ENCODE peak calls at places on chromosomes 2 and 18, in five cellular contexts. B is heart right ventricle, Y is astrocyte, E is heart left ventricle, Q is Panc1. O is an unnamed sample.
A peak's percentile ranks its signal among the peaks of the same experiment; 100 is the strongest.

GRCh38 chr2:27370816-27371620 is 602 bp downstream of the SNX17 start:
- DNase-seq in Q (no peak), E (no peak), B (peak; percentile 45), Y (peak; percentile 28), O (peak; percentile 65)

GRCh38 chr2:224085811-224086210 is 46.7 kb upstream of the SERPINE2 start:
- DNase-seq in B (no peak), Y (no peak), E (no peak), Q (no peak), O (no peak)

GRCh38 chr2:144390424-144391020 is 129.4 kb downstream of the ZEB2 start:
- DNase-seq in B (no peak), Y (peak; percentile 81), E (no peak), Q (no peak), O (no peak)

GRCh38 chr2:223414646-223415045 is 187.5 kb downstream of the SCG2 start:
- DNase-seq in E (no peak), B (no peak), Q (no peak), Y (peak; percentile 94), O (peak; percentile 6)

GRCh38 chr2:49836017-49836416 is 681.7 kb upstream of the FSHR start:
- DNase-seq in Y (no peak), B (no peak), E (no peak), Q (no peak), O (no peak)

GRCh38 chr18:13629841-13630747 is 96.3 kb downstream of the FAM210A start:
- DNase-seq in B (peak; percentile 80), Q (peak; percentile 17), Y (peak; percentile 10), E (no peak), O (peak; percentile 58)

GRCh38 chr2:191049728-191050639 is 36.0 kb upstream of the STAT1 start:
- DNase-seq in Y (peak; percentile 75), Q (no peak), E (no peak), B (no peak), O (peak; percentile 18)

GRCh38 chr2:169415233-169415748 is 53.0 kb upstream of the LRP2 start:
- DNase-seq in B (no peak), Y (no peak), Q (no peak), E (no peak), O (no peak)

GRCh38 chr2:23595601-23596251 is 210.7 kb downstream of the KLHL29 start:
- DNase-seq in Q (no peak), Y (peak; percentile 80), B (no peak), E (peak; percentile 40), O (peak; percentile 29)

GRCh38 chr18:12031836-12032235 is 50.5 kb downstream of the IMPA2 start:
- DNase-seq in Y (peak; percentile 87), E (no peak), Q (no peak), B (peak; percentile 41), O (peak; percentile 89)

GRCh38 chr2:205563646-205564045 is 118.7 kb upstream of the NRP2 start:
- DNase-seq in Y (no peak), E (peak; percentile 64), B (no peak), Q (no peak), O (peak; percentile 16)

GRCh38 chr2:151478011-151478410 is 68.3 kb downstream of the RIF1 start:
- DNase-seq in Q (no peak), B (no peak), Y (peak; percentile 39), E (no peak), O (peak; percentile 4)

GRCh38 chr2:38438133-38438532 is 61.1 kb upstream of the ATL2 start:
- DNase-seq in B (no peak), Q (no peak), Y (no peak), E (no peak), O (no peak)

GRCh38 chr2:157439792-157440186 is 4.1 kb downstream of the CYTIP start:
- DNase-seq in E (no peak), Q (no peak), B (no peak), Y (no peak), O (no peak)

GRCh38 chr18:37565985-37566478 is 434 bp upstream of the CELF4 start:
- DNase-seq in Q (no peak), Y (no peak), E (peak; percentile 77), B (peak; percentile 54), O (peak; percentile 58)

GRCh38 chr2:195657634-195658540 is 861 bp downstream of the SLC39A10 start:
- DNase-seq in Q (peak; percentile 48), E (peak; percentile 78), Y (peak; percentile 88), B (peak; percentile 75), O (peak; percentile 56)

GRCh38 chr2:5596848-5597247 is 95.3 kb upstream of the SOX11 start:
- DNase-seq in Q (no peak), Y (no peak), B (no peak), E (no peak), O (no peak)

GRCh38 chr2:102336502-102336945 is 19.1 kb upstream of the IL18R1 start:
- DNase-seq in Q (peak; percentile 79), Y (no peak), E (no peak), B (peak; percentile 27), O (peak; percentile 65)

GRCh38 chr2:60485550-60485949 is 67.9 kb downstream of the BCL11A start:
- DNase-seq in E (no peak), Y (no peak), Q (no peak), B (peak; percentile 33), O (no peak)

GRCh38 chr2:138237657-138238384 is 263.7 kb upstream of the SPOPL start:
- DNase-seq in Q (no peak), Y (no peak), E (peak; percentile 51), B (peak; percentile 6), O (no peak)

GRCh38 chr2:85577386-85578242 is at the start of gene VAMP8:
- DNase-seq in Q (no peak), B (no peak), Y (no peak), E (peak; percentile 75), O (peak; percentile 92)

GRCh38 chr2:85288244-85288725 is 39.5 kb downstream of the TGOLN2 start:
- DNase-seq in E (no peak), Q (no peak), Y (peak; percentile 86), B (no peak), O (no peak)

GRCh38 chr2:55157474-55157884 is 74.6 kb downstream of the CLHC1 start:
- DNase-seq in Q (no peak), Y (no peak), E (no peak), B (no peak), O (no peak)

GRCh38 chr2:200677721-200678532 is 92.1 kb downstream of the AOX1 start:
- DNase-seq in B (no peak), Q (no peak), E (no peak), Y (peak; percentile 76), O (no peak)

GRCh38 chr2:37631292-37631691 is 40.1 kb downstream of the CDC42EP3 start:
- DNase-seq in Q (no peak), E (no peak), Y (no peak), B (no peak), O (no peak)

GRCh38 chr2:222319576-222320440 is 21.0 kb upstream of the PAX3 start:
- DNase-seq in Q (no peak), B (no peak), Y (no peak), E (peak; percentile 73), O (peak; percentile 66)

GRCh38 chr2:12750166-12750905 is 33.6 kb downstream of the TRIB2 start:
- DNase-seq in Q (no peak), B (no peak), Y (no peak), E (no peak), O (no peak)

GRCh38 chr2:1521191-1521877 is 108.1 kb downstream of the TPO start:
- DNase-seq in B (no peak), Y (no peak), E (no peak), Q (no peak), O (no peak)

GRCh38 chr2:189214484-189214883 is 34.9 kb upstream of the COL5A2 start:
- DNase-seq in E (no peak), Q (no peak), B (no peak), Y (no peak), O (no peak)
- H3K4me1 ChIP-seq in E (no peaks in the 10 kb centered on the region), Q (peaks cover 19% of the 10 kb centered on the region), B (no peaks in the 10 kb centered on the region), Y (peaks cover 30% of the 10 kb centered on the region), O (peaks cover under 1% of the 10 kb centered on the region)

DNA sequence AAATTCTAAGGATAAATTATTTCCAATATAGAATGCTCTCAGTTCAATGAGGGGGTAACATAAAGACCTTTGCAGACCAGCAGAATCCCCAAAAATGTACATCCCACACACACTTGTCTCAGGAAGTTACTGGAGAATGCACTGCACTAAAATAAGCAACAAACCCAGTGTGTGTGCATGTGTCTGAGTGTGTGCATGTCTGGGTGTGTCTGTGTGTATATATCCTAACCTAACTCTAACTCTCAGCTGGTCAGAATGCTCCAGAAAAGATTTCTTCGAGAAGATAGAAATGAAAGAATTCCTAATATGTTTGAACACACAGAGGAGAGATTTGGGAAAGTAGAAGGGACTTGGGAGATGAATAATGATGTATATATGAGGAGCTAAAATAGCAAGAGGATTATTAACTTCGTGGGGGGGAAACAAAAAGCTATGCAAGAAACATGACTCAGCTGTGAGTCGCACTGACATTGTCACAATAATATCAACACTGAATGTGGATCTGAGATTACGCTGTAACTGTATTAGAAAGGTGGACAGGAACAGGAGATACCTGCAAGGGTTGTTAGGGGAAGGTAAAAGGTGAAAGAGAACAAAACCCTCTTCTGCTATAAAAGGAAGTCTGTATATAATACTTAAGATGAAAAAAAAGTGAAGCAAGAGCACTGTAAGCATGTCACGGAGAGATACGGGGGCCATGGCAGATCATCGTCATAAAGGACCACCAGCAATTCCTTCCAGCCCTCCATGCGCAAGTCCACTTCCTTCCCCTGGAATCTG is 11.1 kb downstream of the COLEC12 start:
- DNase-seq in E (no peak), Q (no peak), Y (peak; percentile 59), B (no peak), O (no peak)
- H3K27ac ChIP-seq in E (no peak overlapping the region), Q (no peak overlapping the region), Y (peak overlapping the region; percentile 74), B (no peak overlapping the region), O (no peak overlapping the region)

GRCh38 chr2:112163541-112163981 is 25.4 kb downstream of the FBLN7 start:
- DNase-seq in B (no peak), Q (no peak), E (no peak), Y (no peak), O (no peak)
- H3K4me1 ChIP-seq in B (no peaks in the 10 kb centered on the region), Q (no peaks in the 10 kb centered on the region), E (no peaks in the 10 kb centered on the region), Y (no peaks in the 10 kb centered on the region), O (no peaks in the 10 kb centered on the region)

DNA sequence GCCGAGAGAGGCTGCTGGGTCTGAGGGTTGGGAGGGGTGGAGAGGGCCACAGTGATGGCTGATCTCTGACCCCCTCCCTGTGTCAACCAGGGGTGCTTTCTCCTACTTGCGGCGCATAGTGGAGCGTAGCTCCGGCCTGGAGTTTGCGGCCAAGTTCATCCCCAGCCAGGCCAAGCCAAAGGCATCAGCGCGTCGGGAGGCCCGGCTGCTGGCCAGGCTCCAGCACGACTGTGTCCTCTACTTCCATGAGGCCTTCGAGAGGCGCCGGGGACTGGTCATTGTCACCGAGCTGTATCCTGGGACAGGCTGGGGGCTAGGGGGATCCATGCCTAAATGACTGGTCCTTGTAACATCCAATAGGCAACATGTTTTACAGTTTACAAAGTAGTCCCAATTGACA is 20.9 kb upstream of the GMPPA start:
- DNase-seq in Y (no peak), E (peak; percentile 79), Q (no peak), B (peak; percentile 69), O (no peak)
- H3K27ac ChIP-seq in Y (no peak overlapping the region), E (peak overlapping the region; percentile 10), Q (no peak overlapping the region), B (peak overlapping the region; percentile 61), O (no peak overlapping the region)